ENCODE peak calls at places on chromosomes 7 and 10, in eight cellular contexts. C is lower lobe of right lung, K is NB4, T is foreskin fibroblast, O is fibroblast of the aortic adventitia, B is brain microvascular endothelial cell, R is hepatocyte, G is A673. P is an unnamed sample.

GRCh38 chr7:378551-379455 is 88.8 kb downstream of the FOXL3 start:
- DNase-seq in C (peak), K (no peak), R (no peak), T (no peak), G (no peak), B (no peak), O (no peak), P (no peak)

GRCh38 chr7:22884911-22885823 is 62.5 kb upstream of the TOMM7 start:
- DNase-seq in R (no peak), T (no peak), K (peak), O (no peak), G (no peak), B (no peak), C (no peak), P (no peak)

GRCh38 chr7:376306-376969 is 86.5 kb downstream of the FOXL3 start:
- DNase-seq in O (no peak), G (no peak), C (no peak), B (no peak), R (peak), K (no peak), T (no peak), P (peak)

GRCh38 chr10:100634034-100634433 is 98.3 kb downstream of the HIF1AN start:
- DNase-seq in K (no peak), G (no peak), R (no peak), B (no peak), T (no peak), O (no peak), C (no peak), P (no peak)

GRCh38 chr10:1166828-1167275 is 110.7 kb downstream of the WDR37 start:
- DNase-seq in G (no peak), B (no peak), C (no peak), R (no peak), K (no peak), T (no peak), O (no peak), P (no peak)

GRCh38 chr10:130160775-130161174 is 24.6 kb downstream of the GLRX3 start:
- DNase-seq in R (no peak), K (peak), C (no peak), T (no peak), O (no peak), G (peak), B (peak), P (no peak)

GRCh38 chr10:132546567-132547420 is 9.2 kb downstream of the INPP5A start:
- DNase-seq in C (no peak), R (no peak), B (no peak), G (no peak), K (no peak), O (no peak), T (no peak), P (no peak)

GRCh38 chr10:14329609-14330246 is 996 bp downstream of the FRMD4A start:
- DNase-seq in O (no peak), B (no peak), R (no peak), C (peak), T (no peak), G (no peak), K (no peak), P (peak)

GRCh38 chr7:132002343-132002968 is 446.0 kb upstream of the PODXL start:
- DNase-seq in R (no peak), C (no peak), O (no peak), B (no peak), G (no peak), K (no peak), T (no peak), P (no peak)

GRCh38 chr7:146773506-146773905 is 656.9 kb downstream of the CNTNAP2 start:
- DNase-seq in C (no peak), O (no peak), B (peak), K (no peak), T (no peak), R (no peak), G (no peak), P (no peak)

GRCh38 chr7:146768941-146769340 is 652.3 kb downstream of the CNTNAP2 start:
- DNase-seq in T (no peak), O (no peak), B (no peak), G (no peak), K (no peak), C (no peak), R (no peak), P (no peak)

DNA sequence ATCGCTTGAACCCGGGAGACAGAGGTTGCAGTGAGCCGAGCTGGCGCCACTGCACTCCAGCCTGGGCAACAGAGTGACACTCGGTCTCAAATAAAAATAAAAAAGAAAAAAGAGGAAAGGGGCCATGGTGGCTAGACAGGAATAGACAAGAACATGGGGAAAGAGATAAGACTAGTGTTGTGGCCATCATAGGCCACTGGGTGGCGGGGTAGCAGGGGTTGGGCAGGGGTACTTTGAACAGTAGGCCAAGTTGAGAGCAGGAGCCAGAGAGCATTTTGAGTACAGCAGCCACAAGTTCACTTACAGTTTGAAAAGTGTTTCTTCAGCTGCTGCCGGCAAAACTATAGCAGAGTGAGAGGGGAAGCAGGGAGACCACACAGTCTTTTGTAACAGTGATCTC is 656.0 kb downstream of the CNTNAP2 start:
- DNase-seq in T (no peak), B (no peak), R (peak), C (no peak), G (peak), K (peak), O (no peak), P (peak)
- TF ChIP-seq CTCF in T (no peak), B (peak), R (peak), C (no peak), G (peak), K (peak), O (no peak), P (peak)

DNA sequence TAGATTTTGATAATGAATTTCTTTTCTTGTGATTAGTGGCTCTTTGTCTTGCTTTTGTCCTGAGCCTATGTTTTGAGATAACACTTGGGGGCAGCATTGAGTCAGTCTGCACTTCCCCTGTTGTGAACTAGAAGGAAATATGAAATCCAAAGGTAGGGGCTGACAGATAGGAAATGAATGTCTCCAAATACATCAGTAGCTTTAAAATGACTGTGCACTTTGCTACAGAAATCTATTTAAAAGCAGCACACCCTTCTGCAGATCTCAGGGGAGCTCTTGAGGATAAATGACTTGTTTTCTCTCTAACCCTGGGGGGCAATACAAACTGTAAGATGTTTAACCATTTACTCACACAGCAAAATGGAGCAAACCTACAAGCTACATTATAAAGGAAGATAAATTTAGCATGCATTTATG is 176.0 kb upstream of the MYO3A start:
- DNase-seq in R (peak), O (peak), C (no peak), K (peak), B (peak), T (no peak), G (peak), P (peak)
- TF ChIP-seq CTCF in R (peak), O (peak), C (peak), K (peak), B (no peak), T (no peak), G (peak), P (peak)

GRCh38 chr7:57305192-57305748 is 144.7 kb upstream of the ZNF716 start:
- DNase-seq in G (peak), C (no peak), K (peak), R (no peak), T (no peak), O (no peak), B (no peak), P (no peak)
- TF ChIP-seq CTCF in G (peak), C (peak), K (peak), R (no peak), T (no peak), O (no peak), B (peak), P (peak)

GRCh38 chr10:116771101-116771705 is 28.8 kb upstream of the HSPA12A start:
- DNase-seq in K (no peak), C (no peak), T (peak), R (peak), G (no peak), B (peak), O (peak), P (no peak)

GRCh38 chr10:116770281-116770680 is 27.9 kb upstream of the HSPA12A start:
- DNase-seq in K (no peak), B (no peak), C (no peak), R (no peak), O (no peak), T (no peak), G (no peak), P (no peak)

GRCh38 chr10:116768786-116769185 is 26.4 kb upstream of the HSPA12A start:
- DNase-seq in T (no peak), B (no peak), R (no peak), C (no peak), G (no peak), O (no peak), K (no peak), P (no peak)

GRCh38 chr10:116769368-116769767 is 27.0 kb upstream of the HSPA12A start:
- DNase-seq in T (no peak), O (no peak), G (no peak), R (no peak), B (no peak), K (no peak), C (no peak), P (no peak)

GRCh38 chr10:116769791-116770190 is 27.4 kb upstream of the HSPA12A start:
- DNase-seq in T (peak), K (no peak), B (peak), G (no peak), O (peak), C (no peak), R (no peak), P (no peak)
- TF ChIP-seq CTCF in T (no peak), K (no peak), B (no peak), G (no peak), O (no peak), C (no peak), R (no peak), P (no peak)

GRCh38 chr7:137601642-137602041 is 245.1 kb downstream of the DGKI start:
- DNase-seq in O (no peak), G (no peak), R (no peak), T (no peak), C (no peak), B (no peak), K (no peak), P (no peak)

GRCh38 chr7:137609500-137609899 is 237.3 kb downstream of the DGKI start:
- DNase-seq in G (no peak), K (no peak), R (no peak), B (peak), T (no peak), C (no peak), O (peak), P (no peak)

DNA sequence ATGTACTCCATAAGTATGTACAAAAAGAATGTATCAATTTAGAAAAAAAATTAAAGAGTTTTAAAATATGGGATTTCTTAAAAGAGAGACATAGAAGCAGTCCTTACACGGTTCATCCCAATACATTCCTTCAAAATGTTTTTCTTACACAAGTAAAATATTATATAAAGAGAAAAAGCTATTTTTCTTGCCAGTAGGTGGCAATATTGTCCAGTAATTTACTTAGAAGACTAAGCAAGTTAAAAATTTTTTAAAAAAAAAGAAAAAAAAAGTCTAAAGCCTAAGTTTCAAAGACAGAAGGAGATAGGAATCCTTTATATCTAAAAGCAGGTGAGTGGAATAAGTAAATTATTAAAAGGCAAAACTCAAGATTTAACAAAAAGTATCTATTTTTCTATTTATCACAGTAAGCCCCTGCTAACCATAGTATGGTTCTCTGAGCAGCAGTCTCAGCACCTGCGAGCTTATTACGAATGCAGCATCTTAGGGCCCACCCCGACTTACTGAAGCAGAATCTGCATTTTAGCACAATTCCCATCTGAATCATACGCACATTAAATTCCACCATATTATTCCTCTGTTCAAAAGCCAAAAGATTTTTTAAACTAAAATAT is 240.6 kb downstream of the DGKI start:
- DNase-seq in R (peak), O (peak), T (no peak), C (no peak), G (peak), K (peak), B (no peak), P (no peak)
- TF ChIP-seq CTCF in R (peak), O (peak), T (peak), C (peak), G (peak), K (peak), B (no peak), P (peak)

DNA sequence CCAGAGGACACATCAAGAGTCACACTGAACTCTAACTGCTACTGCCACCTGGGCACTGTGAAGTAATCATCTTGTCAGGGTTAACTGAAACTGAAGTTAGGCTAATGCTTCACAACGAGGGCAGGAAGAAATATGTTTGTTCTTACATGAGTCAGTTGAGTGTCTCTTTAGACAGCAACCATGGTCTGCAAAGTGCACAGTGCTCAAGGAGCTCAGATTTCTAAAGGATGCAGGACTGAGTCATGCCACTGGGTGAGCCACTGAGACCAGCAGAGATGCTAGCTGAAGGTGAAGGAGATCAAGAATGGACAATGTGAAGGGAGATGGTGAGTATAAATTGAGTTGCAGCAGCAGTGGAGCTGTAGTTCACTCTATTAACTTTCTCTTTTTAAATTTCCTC is 76.0 kb upstream of the CTTNBP2 start:
- DNase-seq in B (peak), O (no peak), T (no peak), K (no peak), R (peak), C (no peak), G (no peak), P (no peak)
- TF ChIP-seq CTCF in B (peak), O (peak), T (no peak), K (no peak), R (no peak), C (no peak), G (peak), P (peak)

P was measured in H9.